ENCODE peak calls at places on chromosome 21, in four cellular contexts. One of them, this sample, is unnamed.

GRCh38 chr21:45894107-45894810 is 87.3 kb upstream of the COL6A1 start:
- DNase-seq in naive thymus-derived CD8-positive, alpha-beta T cell: no peak
- DNase-seq in GM23338: no peak
- DNase-seq in DMS 273 treated with DMSO at 0.1 percent for 48 hours: no peak
- DNase-seq in this sample: no peak

GRCh38 chr21:32994305-32994704 is 31.4 kb upstream of the OLIG2 start:
- DNase-seq in naive thymus-derived CD8-positive, alpha-beta T cell: no peak
- DNase-seq in DMS 273 treated with DMSO at 0.1 percent for 48 hours: no peak
- DNase-seq in GM23338: peak
- DNase-seq in this sample: no peak

GRCh38 chr21:29302340-29302991 is 3.7 kb downstream of the BACH1 start:
- DNase-seq in naive thymus-derived CD8-positive, alpha-beta T cell: no peak
- DNase-seq in GM23338: no peak
- DNase-seq in DMS 273 treated with DMSO at 0.1 percent for 48 hours: no peak
- DNase-seq in this sample: no peak

GRCh38 chr21:22225299-22225698 is 1227.1 kb downstream of the NCAM2 start:
- DNase-seq in naive thymus-derived CD8-positive, alpha-beta T cell: no peak
- DNase-seq in DMS 273 treated with DMSO at 0.1 percent for 48 hours: no peak
- DNase-seq in GM23338: no peak
- DNase-seq in this sample: no peak

GRCh38 chr21:31781737-31782136 is 49.8 kb upstream of the SCAF4 start:
- DNase-seq in DMS 273 treated with DMSO at 0.1 percent for 48 hours: no peak
- DNase-seq in GM23338: no peak
- DNase-seq in naive thymus-derived CD8-positive, alpha-beta T cell: no peak
- DNase-seq in this sample: peak

GRCh38 chr21:43645414-43645891 is 13.8 kb downstream of the HSF2BP start:
- DNase-seq in naive thymus-derived CD8-positive, alpha-beta T cell: no peak
- DNase-seq in GM23338: peak
- DNase-seq in DMS 273 treated with DMSO at 0.1 percent for 48 hours: no peak
- DNase-seq in this sample: peak

GRCh38 chr21:36575306-36575705 is 95.4 kb upstream of the CLDN14 start:
- DNase-seq in DMS 273 treated with DMSO at 0.1 percent for 48 hours: no peak
- DNase-seq in naive thymus-derived CD8-positive, alpha-beta T cell: no peak
- DNase-seq in GM23338: no peak
- DNase-seq in this sample: no peak

GRCh38 chr21:44575307-44576024 is 1.9 kb downstream of the KRTAP10-4 start:
- DNase-seq in DMS 273 treated with DMSO at 0.1 percent for 48 hours: no peak
- DNase-seq in naive thymus-derived CD8-positive, alpha-beta T cell: no peak
- DNase-seq in GM23338: no peak
- DNase-seq in this sample: no peak

GRCh38 chr21:44950016-44950326 is 10.1 kb downstream of the SLX9 start:
- DNase-seq in DMS 273 treated with DMSO at 0.1 percent for 48 hours: no peak
- DNase-seq in naive thymus-derived CD8-positive, alpha-beta T cell: no peak
- DNase-seq in GM23338: no peak
- DNase-seq in this sample: no peak

GRCh38 chr21:37159053-37159776 is 86.2 kb downstream of the TTC3 start:
- DNase-seq in GM23338: no peak
- DNase-seq in DMS 273 treated with DMSO at 0.1 percent for 48 hours: no peak
- DNase-seq in naive thymus-derived CD8-positive, alpha-beta T cell: no peak
- DNase-seq in this sample: no peak

GRCh38 chr21:14757533-14758327 is 211.6 kb upstream of the SAMSN1 start:
- DNase-seq in DMS 273 treated with DMSO at 0.1 percent for 48 hours: no peak
- DNase-seq in naive thymus-derived CD8-positive, alpha-beta T cell: no peak
- DNase-seq in GM23338: no peak
- DNase-seq in this sample: no peak

GRCh38 chr21:42865361-42866160 is 13.8 kb downstream of the WDR4 start:
- DNase-seq in naive thymus-derived CD8-positive, alpha-beta T cell: no peak
- DNase-seq in DMS 273 treated with DMSO at 0.1 percent for 48 hours: peak
- DNase-seq in GM23338: no peak
- DNase-seq in this sample: peak

This sample was measured in NCI-H446 treated with DMSO at 0.1 percent for 48 hours.